ENCODE peak calls at places on chromosomes 7 and 10, in four cellular contexts. One of them, this sample, is unnamed.

GRCh38 chr7:94060772-94061171 is 56.6 kb upstream of the BET1 start:
- DNase-seq in HepG2: no peak
- DNase-seq in K562: no peak
- DNase-seq in GM12878: no peak
- DNase-seq in this sample: no peak

GRCh38 chr7:74044366-74045350 is 16.7 kb downstream of the ELN start:
- DNase-seq in HepG2: no peak
- DNase-seq in K562: no peak
- DNase-seq in GM12878: no peak
- DNase-seq in this sample: no peak

GRCh38 chr10:2700626-2701305 is 366.6 kb upstream of the PFKP start:
- DNase-seq in HepG2: no peak
- DNase-seq in K562: no peak
- DNase-seq in GM12878: peak; percentile 37
- DNase-seq in this sample: no peak

GRCh38 chr10:34880817-34881216 is 65.7 kb upstream of the PARD3 start:
- DNase-seq in HepG2: no peak
- DNase-seq in K562: no peak
- DNase-seq in GM12878: no peak
- DNase-seq in this sample: no peak

GRCh38 chr7:55484834-55485233 is 87.5 kb downstream of the VOPP1 start:
- DNase-seq in HepG2: no peak
- DNase-seq in K562: no peak
- DNase-seq in GM12878: no peak
- DNase-seq in this sample: no peak

GRCh38 chr7:27303021-27303420 is 60.4 kb downstream of the EVX1 start:
- DNase-seq in HepG2: no peak
- DNase-seq in K562: no peak
- DNase-seq in GM12878: no peak
- DNase-seq in this sample: no peak

GRCh38 chr10:4541292-4541691 is 284.7 kb upstream of the AKR1E2 start:
- DNase-seq in HepG2: no peak
- DNase-seq in K562: no peak
- DNase-seq in GM12878: no peak
- DNase-seq in this sample: no peak

GRCh38 chr7:36032362-36032818 is 120.7 kb upstream of the EEPD1 start:
- DNase-seq in HepG2: no peak
- DNase-seq in K562: no peak
- DNase-seq in GM12878: no peak
- DNase-seq in this sample: no peak

GRCh38 chr10:120145107-120145506 is 252.6 kb downstream of the SEC23IP start:
- DNase-seq in HepG2: no peak
- DNase-seq in K562: peak; percentile 61
- DNase-seq in GM12878: no peak
- DNase-seq in this sample: no peak

GRCh38 chr7:140525741-140526140 is 46.4 kb upstream of the MKRN1 start:
- DNase-seq in HepG2: no peak
- DNase-seq in K562: no peak
- DNase-seq in GM12878: no peak
- DNase-seq in this sample: no peak

GRCh38 chr7:40866601-40867000 is 731.8 kb downstream of the SUGCT start:
- DNase-seq in HepG2: no peak
- DNase-seq in K562: no peak
- DNase-seq in GM12878: no peak
- DNase-seq in this sample: no peak

GRCh38 chr10:133458710-133459453 is 5.1 kb downstream of the SCART1 start:
- DNase-seq in HepG2: no peak
- DNase-seq in K562: no peak
- DNase-seq in GM12878: no peak
- DNase-seq in this sample: no peak

GRCh38 chr10:64062793-64063192 is 541.6 kb downstream of the REEP3 start:
- DNase-seq in HepG2: no peak
- DNase-seq in K562: no peak
- DNase-seq in GM12878: no peak
- DNase-seq in this sample: no peak

GRCh38 chr7:128398016-128398840 is 11.6 kb downstream of the IMPDH1 start:
- DNase-seq in HepG2: no peak
- DNase-seq in K562: peak; percentile 79
- DNase-seq in GM12878: no peak
- DNase-seq in this sample: peak; percentile 84

GRCh38 chr7:22945584-22945983 is 68.3 kb downstream of the HYCC1 start:
- DNase-seq in HepG2: no peak
- DNase-seq in K562: no peak
- DNase-seq in GM12878: no peak
- DNase-seq in this sample: no peak

GRCh38 chr7:81013036-81013435 is 94.2 kb upstream of the SEMA3C start:
- DNase-seq in HepG2: no peak
- DNase-seq in K562: no peak
- DNase-seq in GM12878: no peak
- DNase-seq in this sample: no peak

GRCh38 chr7:29372351-29372931 is 177.9 kb downstream of the CHN2 start:
- DNase-seq in HepG2: no peak
- DNase-seq in K562: no peak
- DNase-seq in GM12878: no peak
- DNase-seq in this sample: no peak

DNA sequence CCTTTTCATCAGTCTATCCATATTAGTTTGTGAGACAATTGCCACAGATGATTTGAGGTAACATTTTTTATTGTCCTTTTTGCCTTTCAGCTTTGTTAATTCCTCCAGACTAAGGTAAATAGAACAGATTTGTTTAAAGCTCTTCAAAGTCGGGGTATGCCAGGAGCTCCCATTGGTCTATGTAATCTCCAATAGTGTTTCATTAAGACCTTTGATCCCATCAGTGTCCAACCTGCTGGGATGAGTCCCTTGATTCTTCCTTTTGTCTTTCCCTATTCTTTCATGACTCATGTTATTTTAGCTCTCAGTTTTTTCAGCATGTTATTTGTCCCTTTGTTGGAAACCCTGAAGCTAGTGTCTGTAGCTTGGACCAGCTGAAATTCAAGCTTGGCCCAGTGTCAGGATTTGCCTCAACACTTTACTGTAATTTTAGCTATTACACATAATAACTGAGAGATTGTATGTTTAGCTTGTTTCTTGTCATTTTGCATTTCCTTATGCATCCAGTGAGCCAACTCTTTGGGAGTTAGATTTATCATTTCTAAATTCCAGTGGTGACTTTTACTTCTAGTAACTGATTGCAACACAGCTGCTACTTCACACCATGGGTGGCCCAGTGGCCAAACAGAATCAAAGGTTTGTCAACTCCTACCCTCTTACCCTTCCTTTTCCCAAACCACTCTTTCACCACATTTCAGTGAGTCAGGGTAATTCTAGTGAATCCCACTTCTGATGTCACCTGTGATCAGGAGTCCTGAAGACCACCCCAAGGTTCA is 15.3 kb downstream of the AGBL3 start:
- DNase-seq in HepG2: peak; percentile 34
- DNase-seq in K562: no peak
- DNase-seq in GM12878: no peak
- DNase-seq in this sample: no peak
- TF ChIP-seq TCF7 in HepG2: no peak
- TF ChIP-seq TCF7 in K562: no peak
- TF ChIP-seq TCF7 in GM12878: no peak
- TF ChIP-seq TCF7 in this sample: no peak

GRCh38 chr7:150514748-150515222 is at the start of gene GIMAP7:
- DNase-seq in HepG2: no peak
- DNase-seq in K562: no peak
- DNase-seq in GM12878: peak; percentile 56
- DNase-seq in this sample: no peak
- TF ChIP-seq NR2C2 in HepG2: no peak
- TF ChIP-seq NR2C2 in K562: no peak
- TF ChIP-seq NR2C2 in GM12878: no peak
- TF ChIP-seq NR2C2 in this sample: no peak

GRCh38 chr10:92547676-92548075 is 26.2 kb downstream of the IDE start:
- DNase-seq in HepG2: no peak
- DNase-seq in K562: no peak
- DNase-seq in GM12878: no peak
- DNase-seq in this sample: no peak

GRCh38 chr10:92552310-92552709 is 21.6 kb downstream of the IDE start:
- DNase-seq in HepG2: no peak
- DNase-seq in K562: no peak
- DNase-seq in GM12878: no peak
- DNase-seq in this sample: no peak

GRCh38 chr10:92545556-92545955 is 28.3 kb downstream of the IDE start:
- DNase-seq in HepG2: no peak
- DNase-seq in K562: no peak
- DNase-seq in GM12878: no peak
- DNase-seq in this sample: no peak

GRCh38 chr10:92553959-92554358 is 19.9 kb downstream of the IDE start:
- DNase-seq in HepG2: no peak
- DNase-seq in K562: no peak
- DNase-seq in GM12878: no peak
- DNase-seq in this sample: no peak

GRCh38 chr10:92550924-92551323 is 23.0 kb downstream of the IDE start:
- DNase-seq in HepG2: no peak
- DNase-seq in K562: no peak
- DNase-seq in GM12878: no peak
- DNase-seq in this sample: no peak
- TF ChIP-seq ATF3 in HepG2: no peak
- TF ChIP-seq ATF3 in K562: no peak
- TF ChIP-seq ATF3 in GM12878: no peak
- TF ChIP-seq ATF3 in this sample: no peak

GRCh38 chr10:117226813-117227451 is 14.0 kb upstream of the SLC18A2 start:
- DNase-seq in HepG2: peak; percentile 31
- DNase-seq in K562: peak; percentile 71
- DNase-seq in GM12878: no peak
- DNase-seq in this sample: peak; percentile 68
- TF ChIP-seq TCF7 in HepG2: no peak
- TF ChIP-seq TCF7 in K562: no peak
- TF ChIP-seq TCF7 in GM12878: no peak
- TF ChIP-seq TCF7 in this sample: no peak

GRCh38 chr10:80614576-80615416 is 77.1 kb downstream of the SH2D4B start:
- DNase-seq in HepG2: no peak
- DNase-seq in K562: no peak
- DNase-seq in GM12878: no peak
- DNase-seq in this sample: no peak
- TF ChIP-seq NR2C2 in HepG2: no peak
- TF ChIP-seq NR2C2 in K562: no peak
- TF ChIP-seq NR2C2 in GM12878: no peak
- TF ChIP-seq NR2C2 in this sample: no peak

GRCh38 chr10:25696013-25696708 is 237.9 kb upstream of the MYO3A start:
- DNase-seq in HepG2: no peak
- DNase-seq in K562: no peak
- DNase-seq in GM12878: no peak
- DNase-seq in this sample: peak; percentile 15

GRCh38 chr10:25694206-25694933 is 239.7 kb upstream of the MYO3A start:
- DNase-seq in HepG2: no peak
- DNase-seq in K562: no peak
- DNase-seq in GM12878: no peak
- DNase-seq in this sample: no peak

GRCh38 chr10:25697412-25697811 is 236.6 kb upstream of the MYO3A start:
- DNase-seq in HepG2: no peak
- DNase-seq in K562: no peak
- DNase-seq in GM12878: no peak
- DNase-seq in this sample: no peak

GRCh38 chr10:25695586-25695985 is 238.4 kb upstream of the MYO3A start:
- DNase-seq in HepG2: no peak
- DNase-seq in K562: no peak
- DNase-seq in GM12878: no peak
- DNase-seq in this sample: no peak

DNA sequence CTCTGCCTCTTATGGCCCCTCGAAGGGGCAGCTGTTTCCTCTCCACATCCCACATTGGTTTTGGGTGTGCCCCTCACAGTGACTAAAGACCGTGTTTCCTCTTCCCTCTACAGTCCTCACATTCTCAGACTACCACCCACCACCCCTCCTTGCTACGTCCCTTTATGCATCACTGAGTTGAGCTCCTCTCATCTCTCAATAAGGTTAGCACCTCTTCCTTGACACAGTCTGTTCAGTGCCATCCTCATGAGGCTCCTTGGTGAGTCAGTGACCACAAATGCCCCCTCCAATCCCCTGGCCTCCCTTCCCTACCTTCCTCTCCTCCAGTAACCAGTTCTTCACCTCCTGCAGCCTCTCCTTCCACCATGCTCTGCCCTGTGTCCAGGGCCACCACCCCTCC is 239.1 kb upstream of the MYO3A start:
- DNase-seq in HepG2: no peak
- DNase-seq in K562: no peak
- DNase-seq in GM12878: no peak
- DNase-seq in this sample: no peak
- TF ChIP-seq ATF3 in HepG2: no peak
- TF ChIP-seq ATF3 in K562: no peak
- TF ChIP-seq ATF3 in GM12878: no peak
- TF ChIP-seq ATF3 in this sample: no peak

GRCh38 chr10:24434961-24435360 is 226.0 kb downstream of the KIAA1217 start:
- DNase-seq in HepG2: no peak
- DNase-seq in K562: no peak
- DNase-seq in GM12878: no peak
- DNase-seq in this sample: no peak
- TF ChIP-seq TCF7 in HepG2: no peak
- TF ChIP-seq TCF7 in K562: no peak
- TF ChIP-seq TCF7 in GM12878: no peak
- TF ChIP-seq TCF7 in this sample: no peak

This sample was measured in WTC11.